ENCODE peak calls at places on chromosomes 3 and 15, in six cellular contexts. X, H, Y, K, R and Q are unnamed samples.

GRCh38 chr3:144272715-144273114 is 301.1 kb downstream of the DIPK2A start:
- DNase-seq in X (peak; percentile 19), H (no peak), Y (no peak), K (no peak), R (no peak), Q (no peak)

GRCh38 chr15:85667491-85668424 is 127.0 kb downstream of the KLHL25 start:
- DNase-seq in X (peak; percentile 95), H (peak; percentile 99), Y (no peak), K (peak; percentile 19), R (peak; percentile 71), Q (peak; percentile 71)

GRCh38 chr3:110697961-110698360 is 373.7 kb upstream of the NECTIN3 start:
- DNase-seq in X (no peak), H (peak; percentile 41), Y (no peak), K (no peak), R (no peak), Q (peak; percentile 22)

GRCh38 chr15:100713163-100713867 is 110.9 kb downstream of the ASB7 start:
- DNase-seq in X (peak; percentile 83), H (peak; percentile 83), Y (no peak), K (no peak), R (no peak), Q (no peak)

GRCh38 chr15:34038023-34038403 is 991 bp downstream of the AVEN start:
- DNase-seq in X (no peak), H (no peak), Y (no peak), K (no peak), R (no peak), Q (no peak)

GRCh38 chr3:83515123-83515522 is 1443.7 kb upstream of the CADM2 start:
- DNase-seq in X (no peak), H (no peak), Y (no peak), K (no peak), R (no peak), Q (no peak)

GRCh38 chr15:94031072-94031471 is 200.3 kb upstream of the MCTP2 start:
- DNase-seq in X (no peak), H (no peak), Y (no peak), K (no peak), R (no peak), Q (no peak)

GRCh38 chr15:76059320-76060097 is at the start of gene TMEM266:
- DNase-seq in X (peak; percentile 15), H (no peak), Y (peak; percentile 47), K (no peak), R (peak; percentile 50), Q (peak; percentile 74)

GRCh38 chr3:111531446-111531845 is 10.6 kb upstream of the CD96 start:
- DNase-seq in X (no peak), H (peak; percentile 54), Y (no peak), K (no peak), R (no peak), Q (no peak)

GRCh38 chr3:82217571-82217970 is 456.1 kb upstream of the GBE1 start:
- DNase-seq in X (no peak), H (no peak), Y (no peak), K (no peak), R (no peak), Q (no peak)

GRCh38 chr15:89125038-89125826 is 37.0 kb downstream of the ABHD2 start:
- DNase-seq in X (no peak), H (no peak), Y (no peak), K (no peak), R (no peak), Q (no peak)

GRCh38 chr3:71380096-71380495 is 203.4 kb downstream of the FOXP1 start:
- DNase-seq in X (no peak), H (no peak), Y (no peak), K (no peak), R (no peak), Q (no peak)